ENCODE peak calls at places on chromosome 1, in five cellular contexts. R is activated T-helper 1 cell treated with anti-CD3 and anti-CD28 coated beads, Interleukin-2, amount 50 U/mL, for 16 hours; L is mucosa of descending colon; K is stromal cell of bone marrow; M is MV-4-11. V is an unnamed sample.

GRCh38 chr1:15757016-15757543 is 1.5 kb upstream of the FBLIM1 start:
- DNase-seq in L (no peak), M (no peak), K (no peak), R (no peak), V (no peak)

GRCh38 chr1:203320546-203321272 is 15.4 kb downstream of the BTG2 start:
- DNase-seq in R (peak), M (peak), K (no peak), L (peak), V (peak)

GRCh38 chr1:50735443-50735842 is 224.6 kb downstream of the FAF1 start:
- DNase-seq in M (no peak), K (peak), R (no peak), L (no peak), V (peak)

GRCh38 chr1:91637539-91637994 is 136.9 kb downstream of the CDC7 start:
- DNase-seq in R (no peak), L (no peak), K (no peak), M (no peak), V (no peak)

GRCh38 chr1:203512830-203513578 is 19.1 kb downstream of the OPTC start:
- DNase-seq in L (no peak), M (peak), R (no peak), K (peak), V (peak)

GRCh38 chr1:183449223-183449770 is 23.0 kb upstream of the SMG7 start:
- DNase-seq in L (no peak), M (no peak), R (no peak), K (no peak), V (no peak)

GRCh38 chr1:165836664-165837482 is 9.5 kb downstream of the UCK2 start:
- DNase-seq in R (no peak), L (no peak), M (no peak), K (no peak), V (no peak)

GRCh38 chr1:66182551-66183178 is 351.3 kb upstream of the SGIP1 start:
- DNase-seq in K (peak), R (no peak), M (no peak), L (no peak), V (no peak)

GRCh38 chr1:43960798-43961197 is 9.0 kb upstream of the DPH2 start:
- DNase-seq in L (no peak), K (no peak), R (no peak), M (no peak), V (no peak)

GRCh38 chr1:2639607-2640521 is 7.0 kb upstream of the MMEL1 start:
- DNase-seq in K (no peak), L (no peak), R (no peak), M (no peak), V (no peak)

GRCh38 chr1:219121634-219122033 is 52.0 kb upstream of the LYPLAL1 start:
- DNase-seq in R (no peak), L (no peak), M (no peak), K (no peak), V (no peak)

GRCh38 chr1:85681087-85681486 is 27.1 kb downstream of the ZNHIT6 start:
- DNase-seq in K (peak), L (no peak), R (no peak), M (no peak), V (no peak)

GRCh38 chr1:218804014-218804785 is 369.5 kb upstream of the LYPLAL1 start:
- DNase-seq in K (peak), L (no peak), M (no peak), R (no peak), V (no peak)

GRCh38 chr1:153390938-153391710 is at the start of gene S100A8:
- DNase-seq in M (peak), K (no peak), R (no peak), L (no peak), V (peak)